ENCODE peak calls at places on chromosomes 5 and 9, in ten cellular contexts. One of them, this sample, is unnamed.
A peak's percentile ranks its signal among the peaks of the same experiment; 100 is the strongest.

GRCh38 chr5:171776747-171777419 is 8.7 kb upstream of the SMIM23 start:
- DNase-seq in PC-9: no peak
- DNase-seq in epithelial cell of esophagus: no peak
- DNase-seq in lung: no peak
- DNase-seq in neural crest cell: no peak
- DNase-seq in BJ: no peak
- DNase-seq in endodermal cell: no peak
- DNase-seq in prostate gland: no peak
- DNase-seq in omental fat pad: no peak
- DNase-seq in HFFc6: no peak
- DNase-seq in this sample: no peak

GRCh38 chr5:10860645-10861455 is 99.8 kb upstream of the DAP start:
- DNase-seq in HFFc6: peak; percentile 47
- DNase-seq in endodermal cell: no peak
- DNase-seq in PC-9: no peak
- DNase-seq in neural crest cell: no peak
- DNase-seq in epithelial cell of esophagus: no peak
- DNase-seq in prostate gland: no peak
- DNase-seq in omental fat pad: no peak
- DNase-seq in BJ: peak; percentile 57
- DNase-seq in lung: no peak
- DNase-seq in this sample: peak; percentile 18

GRCh38 chr5:54649041-54649504 is 131.5 kb downstream of the SNX18 start:
- DNase-seq in lung: no peak
- DNase-seq in BJ: no peak
- DNase-seq in endodermal cell: no peak
- DNase-seq in HFFc6: no peak
- DNase-seq in omental fat pad: no peak
- DNase-seq in prostate gland: no peak
- DNase-seq in epithelial cell of esophagus: no peak
- DNase-seq in neural crest cell: no peak
- DNase-seq in PC-9: no peak
- DNase-seq in this sample: no peak

GRCh38 chr5:142798099-142798768 is 28.1 kb downstream of the ARHGAP26 start:
- DNase-seq in HFFc6: no peak
- DNase-seq in prostate gland: no peak
- DNase-seq in neural crest cell: no peak
- DNase-seq in omental fat pad: no peak
- DNase-seq in lung: peak; percentile 47
- DNase-seq in PC-9: no peak
- DNase-seq in BJ: no peak
- DNase-seq in endodermal cell: no peak
- DNase-seq in epithelial cell of esophagus: no peak
- DNase-seq in this sample: no peak

GRCh38 chr9:138046641-138047301 is 169.2 kb downstream of the CACNA1B start:
- DNase-seq in prostate gland: no peak
- DNase-seq in neural crest cell: no peak
- DNase-seq in omental fat pad: no peak
- DNase-seq in lung: no peak
- DNase-seq in endodermal cell: peak; percentile 47
- DNase-seq in BJ: no peak
- DNase-seq in PC-9: no peak
- DNase-seq in HFFc6: no peak
- DNase-seq in epithelial cell of esophagus: no peak
- DNase-seq in this sample: no peak

GRCh38 chr9:74555015-74555414 is 57.9 kb downstream of the RORB start:
- DNase-seq in BJ: no peak
- DNase-seq in neural crest cell: no peak
- DNase-seq in PC-9: no peak
- DNase-seq in prostate gland: no peak
- DNase-seq in HFFc6: no peak
- DNase-seq in endodermal cell: no peak
- DNase-seq in omental fat pad: no peak
- DNase-seq in epithelial cell of esophagus: no peak
- DNase-seq in lung: no peak
- DNase-seq in this sample: no peak

GRCh38 chr9:5643005-5643624 is 14.2 kb downstream of the RIC1 start:
- DNase-seq in PC-9: no peak
- DNase-seq in endodermal cell: no peak
- DNase-seq in omental fat pad: no peak
- DNase-seq in HFFc6: no peak
- DNase-seq in lung: no peak
- DNase-seq in neural crest cell: no peak
- DNase-seq in epithelial cell of esophagus: no peak
- DNase-seq in BJ: no peak
- DNase-seq in prostate gland: no peak
- DNase-seq in this sample: no peak

GRCh38 chr9:136211441-136212344 is 6.8 kb upstream of the LHX3 start:
- DNase-seq in HFFc6: no peak
- DNase-seq in lung: no peak
- DNase-seq in omental fat pad: no peak
- DNase-seq in neural crest cell: no peak
- DNase-seq in endodermal cell: no peak
- DNase-seq in epithelial cell of esophagus: no peak
- DNase-seq in prostate gland: no peak
- DNase-seq in BJ: no peak
- DNase-seq in PC-9: no peak
- DNase-seq in this sample: no peak

GRCh38 chr5:78953092-78953800 is 31.9 kb downstream of the ARSB start:
- DNase-seq in neural crest cell: no peak
- DNase-seq in PC-9: no peak
- DNase-seq in omental fat pad: no peak
- DNase-seq in HFFc6: peak; percentile 4
- DNase-seq in BJ: peak; percentile 64
- DNase-seq in endodermal cell: no peak
- DNase-seq in epithelial cell of esophagus: peak; percentile 21
- DNase-seq in prostate gland: no peak
- DNase-seq in lung: no peak
- DNase-seq in this sample: peak; percentile 44

GRCh38 chr9:18185196-18185595 is 288.8 kb upstream of the ADAMTSL1 start:
- DNase-seq in neural crest cell: no peak
- DNase-seq in lung: no peak
- DNase-seq in epithelial cell of esophagus: peak; percentile 78
- DNase-seq in omental fat pad: no peak
- DNase-seq in BJ: no peak
- DNase-seq in HFFc6: no peak
- DNase-seq in PC-9: no peak
- DNase-seq in prostate gland: no peak
- DNase-seq in endodermal cell: no peak
- DNase-seq in this sample: no peak

GRCh38 chr9:87869082-87869481 is 13.6 kb upstream of the SPATA31E1 start:
- DNase-seq in neural crest cell: no peak
- DNase-seq in epithelial cell of esophagus: no peak
- DNase-seq in lung: no peak
- DNase-seq in BJ: no peak
- DNase-seq in prostate gland: no peak
- DNase-seq in HFFc6: no peak
- DNase-seq in endodermal cell: peak; percentile 41
- DNase-seq in PC-9: no peak
- DNase-seq in omental fat pad: no peak
- DNase-seq in this sample: no peak

DNA sequence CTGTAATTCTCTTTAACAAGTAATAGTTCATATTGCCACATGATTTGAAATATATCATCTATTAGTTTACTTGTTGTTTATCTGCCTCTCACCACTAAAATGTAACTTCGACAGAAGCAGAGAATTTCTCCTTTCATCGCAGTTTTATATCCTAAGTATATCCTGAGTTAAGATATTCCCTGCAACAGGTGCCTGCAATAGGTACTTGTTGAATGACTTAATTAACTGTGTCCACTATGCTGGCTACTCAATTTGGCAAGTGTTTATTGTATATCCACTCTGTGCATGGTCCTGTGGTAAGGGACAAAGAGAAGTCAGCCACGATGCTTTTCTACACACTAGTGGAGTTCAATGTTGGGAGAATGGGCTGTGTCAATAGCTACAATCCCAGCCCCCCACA is 108.5 kb downstream of the PSAT1 start:
- DNase-seq in endodermal cell: no peak
- DNase-seq in BJ: no peak
- DNase-seq in neural crest cell: no peak
- DNase-seq in prostate gland: no peak
- DNase-seq in omental fat pad: no peak
- DNase-seq in HFFc6: no peak
- DNase-seq in PC-9: no peak
- DNase-seq in lung: no peak
- DNase-seq in epithelial cell of esophagus: no peak
- DNase-seq in this sample: no peak
- TF ChIP-seq CTCF in endodermal cell: no peak
- TF ChIP-seq CTCF in BJ: no peak
- TF ChIP-seq CTCF in neural crest cell: no peak
- TF ChIP-seq CTCF in prostate gland: no peak
- TF ChIP-seq CTCF in omental fat pad: no peak
- TF ChIP-seq CTCF in HFFc6: no peak
- TF ChIP-seq CTCF in PC-9: no peak
- TF ChIP-seq CTCF in lung: no peak
- TF ChIP-seq CTCF in epithelial cell of esophagus: no peak
- TF ChIP-seq CTCF in this sample: no peak

DNA sequence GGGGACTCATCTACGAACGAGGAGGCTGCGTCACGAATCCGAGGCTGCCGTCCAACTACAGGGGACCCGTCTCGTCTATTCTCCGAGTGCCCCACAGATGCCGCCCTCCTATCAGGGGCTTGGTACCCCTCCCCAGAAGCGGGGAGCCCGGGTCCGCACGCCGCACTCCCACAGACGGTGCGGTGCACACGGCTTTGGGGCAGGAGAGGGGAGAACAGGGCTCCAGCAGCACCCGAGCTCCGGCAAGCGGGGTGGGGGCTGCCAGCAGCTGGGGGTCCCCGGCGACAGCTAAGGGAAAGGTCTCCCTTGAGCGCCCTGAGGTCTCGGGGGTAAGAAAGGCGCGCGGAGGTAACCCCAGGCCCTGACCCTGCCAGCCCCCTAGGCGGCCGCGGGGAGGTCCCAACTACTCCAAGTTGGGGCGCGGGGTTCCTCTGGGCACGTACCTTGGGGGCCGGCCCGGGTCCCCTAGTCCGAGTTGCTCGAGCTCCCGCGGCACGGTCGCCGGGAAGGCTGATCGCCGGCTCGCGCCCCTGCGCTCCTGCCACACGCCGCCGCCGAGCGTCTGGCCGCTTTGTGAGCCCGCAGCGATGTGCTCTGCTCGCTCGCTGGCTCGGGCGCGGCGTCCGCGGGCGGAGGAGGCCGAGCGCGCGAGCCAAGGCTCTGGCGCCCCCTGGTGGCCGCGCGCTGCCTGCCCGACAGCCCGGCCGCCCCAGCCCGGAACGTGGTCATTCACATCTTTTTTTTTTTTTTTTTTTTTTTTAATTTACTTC is at the start of gene SPOCK1:
- DNase-seq in lung: peak; percentile 46
- DNase-seq in BJ: peak; percentile 8
- DNase-seq in omental fat pad: peak; percentile 56
- DNase-seq in neural crest cell: peak; percentile 69
- DNase-seq in prostate gland: peak; percentile 68
- DNase-seq in endodermal cell: peak; percentile 91
- DNase-seq in PC-9: peak; percentile 81
- DNase-seq in epithelial cell of esophagus: peak; percentile 80
- DNase-seq in HFFc6: peak; percentile 56
- DNase-seq in this sample: no peak
- TF ChIP-seq CTCF in lung: peak; percentile 77
- TF ChIP-seq CTCF in BJ: peak; percentile 49
- TF ChIP-seq CTCF in omental fat pad: peak; percentile 68
- TF ChIP-seq CTCF in neural crest cell: peak; percentile 78
- TF ChIP-seq CTCF in prostate gland: peak; percentile 82
- TF ChIP-seq CTCF in endodermal cell: peak; percentile 85
- TF ChIP-seq CTCF in PC-9: peak; percentile 47
- TF ChIP-seq CTCF in epithelial cell of esophagus: peak; percentile 21
- TF ChIP-seq CTCF in HFFc6: peak; percentile 88
- TF ChIP-seq CTCF in this sample: peak; percentile 44

DNA sequence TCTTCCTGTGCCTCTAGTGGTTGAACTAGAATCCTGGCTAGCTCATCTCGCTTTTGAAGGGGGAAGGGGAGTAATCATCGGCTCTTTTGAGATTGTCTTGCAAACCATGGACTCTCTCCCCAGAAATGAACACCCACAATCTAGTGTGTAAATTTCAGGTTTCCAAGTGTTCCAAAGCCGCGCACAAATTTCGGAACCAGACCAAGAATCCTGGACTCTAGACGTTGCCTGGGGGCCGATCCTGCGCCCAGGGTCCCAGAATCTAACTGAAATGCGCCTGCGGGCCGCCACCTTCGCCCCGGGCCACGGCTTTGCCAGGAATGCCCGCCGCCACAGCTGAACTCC is 4.8 kb upstream of the FOXE1 start:
- DNase-seq in prostate gland: no peak
- DNase-seq in omental fat pad: no peak
- DNase-seq in neural crest cell: no peak
- DNase-seq in HFFc6: no peak
- DNase-seq in lung: no peak
- DNase-seq in epithelial cell of esophagus: no peak
- DNase-seq in PC-9: no peak
- DNase-seq in endodermal cell: no peak
- DNase-seq in BJ: no peak
- DNase-seq in this sample: no peak
- TF ChIP-seq CTCF in prostate gland: no peak
- TF ChIP-seq CTCF in omental fat pad: no peak
- TF ChIP-seq CTCF in neural crest cell: peak; percentile 49
- TF ChIP-seq CTCF in HFFc6: peak; percentile 9
- TF ChIP-seq CTCF in lung: no peak
- TF ChIP-seq CTCF in epithelial cell of esophagus: peak; percentile 40
- TF ChIP-seq CTCF in PC-9: no peak
- TF ChIP-seq CTCF in endodermal cell: peak; percentile 67
- TF ChIP-seq CTCF in BJ: peak; percentile 40
- TF ChIP-seq CTCF in this sample: no peak

GRCh38 chr9:110156416-110156815 is 51.5 kb downstream of the C9orf152 start:
- DNase-seq in omental fat pad: no peak
- DNase-seq in neural crest cell: no peak
- DNase-seq in endodermal cell: no peak
- DNase-seq in BJ: no peak
- DNase-seq in epithelial cell of esophagus: no peak
- DNase-seq in lung: no peak
- DNase-seq in PC-9: no peak
- DNase-seq in HFFc6: no peak
- DNase-seq in prostate gland: no peak
- DNase-seq in this sample: no peak

GRCh38 chr9:110155744-110156143 is 52.2 kb downstream of the C9orf152 start:
- DNase-seq in neural crest cell: no peak
- DNase-seq in prostate gland: no peak
- DNase-seq in PC-9: no peak
- DNase-seq in HFFc6: no peak
- DNase-seq in endodermal cell: no peak
- DNase-seq in omental fat pad: no peak
- DNase-seq in lung: no peak
- DNase-seq in epithelial cell of esophagus: no peak
- DNase-seq in BJ: no peak
- DNase-seq in this sample: no peak

GRCh38 chr9:110153431-110153830 is 54.5 kb downstream of the C9orf152 start:
- DNase-seq in prostate gland: no peak
- DNase-seq in BJ: no peak
- DNase-seq in endodermal cell: no peak
- DNase-seq in lung: no peak
- DNase-seq in omental fat pad: no peak
- DNase-seq in neural crest cell: no peak
- DNase-seq in PC-9: no peak
- DNase-seq in HFFc6: no peak
- DNase-seq in epithelial cell of esophagus: no peak
- DNase-seq in this sample: no peak

GRCh38 chr9:110148868-110149267 is 59.1 kb downstream of the C9orf152 start:
- DNase-seq in lung: no peak
- DNase-seq in epithelial cell of esophagus: no peak
- DNase-seq in endodermal cell: no peak
- DNase-seq in neural crest cell: no peak
- DNase-seq in prostate gland: no peak
- DNase-seq in BJ: no peak
- DNase-seq in omental fat pad: no peak
- DNase-seq in PC-9: no peak
- DNase-seq in HFFc6: no peak
- DNase-seq in this sample: peak; percentile 30

GRCh38 chr9:110152704-110153374 is 55.1 kb downstream of the C9orf152 start:
- DNase-seq in PC-9: no peak
- DNase-seq in HFFc6: peak; percentile 51
- DNase-seq in omental fat pad: no peak
- DNase-seq in lung: no peak
- DNase-seq in prostate gland: no peak
- DNase-seq in epithelial cell of esophagus: peak; percentile 69
- DNase-seq in neural crest cell: peak; percentile 44
- DNase-seq in BJ: no peak
- DNase-seq in endodermal cell: peak; percentile 63
- DNase-seq in this sample: no peak
- TF ChIP-seq CTCF in PC-9: peak; percentile 91
- TF ChIP-seq CTCF in HFFc6: peak; percentile 88
- TF ChIP-seq CTCF in omental fat pad: no peak
- TF ChIP-seq CTCF in lung: peak; percentile 59
- TF ChIP-seq CTCF in prostate gland: peak; percentile 65
- TF ChIP-seq CTCF in epithelial cell of esophagus: peak; percentile 76
- TF ChIP-seq CTCF in neural crest cell: peak; percentile 89
- TF ChIP-seq CTCF in BJ: peak; percentile 72
- TF ChIP-seq CTCF in endodermal cell: peak; percentile 87
- TF ChIP-seq CTCF in this sample: peak; percentile 72